ENCODE peak calls at places on chromosome 2, in six cellular contexts. L is sigmoid colon, H is IMR-90, O is upper lobe of left lung, M is Caco-2, A is left lung. Y is an unnamed sample.

GRCh38 chr2:157107877-157108276 is 149.6 kb upstream of the GALNT5 start:
- DNase-seq in L (no peak), H (peak; percentile 66), O (no peak), M (no peak), A (no peak), Y (no peak)

GRCh38 chr2:127007652-127008051 is 99.3 kb downstream of the BIN1 start:
- DNase-seq in L (no peak), H (peak; percentile 87), O (no peak), M (no peak), A (no peak), Y (no peak)

GRCh38 chr2:10079931-10080535 is at the start of gene CYS1:
- DNase-seq in L (no peak), H (no peak), O (peak; percentile 88), M (peak; percentile 73), A (peak; percentile 81), Y (peak; percentile 94)

GRCh38 chr2:200966770-200967169 is 3.3 kb upstream of the ORC2 start:
- DNase-seq in L (no peak), H (peak; percentile 83), O (no peak), M (no peak), A (no peak), Y (no peak)

GRCh38 chr2:78351208-78351607 is 674.3 kb upstream of the REG3G start:
- DNase-seq in L (no peak), H (no peak), O (no peak), M (no peak), A (no peak), Y (no peak)

GRCh38 chr2:55232863-55233657 is 572 bp downstream of the RPS27A start:
- DNase-seq in L (peak; percentile 75), H (peak; percentile 21), O (peak; percentile 88), M (peak; percentile 41), A (peak; percentile 83), Y (peak; percentile 32)

GRCh38 chr2:215356334-215356947 is 44.6 kb downstream of the ATIC start:
- DNase-seq in L (no peak), H (no peak), O (no peak), M (no peak), A (no peak), Y (no peak)

GRCh38 chr2:28225472-28225915 is 167.2 kb upstream of the FOSL2 start:
- DNase-seq in L (no peak), H (no peak), O (no peak), M (no peak), A (no peak), Y (no peak)

GRCh38 chr2:216242365-216242764 is 129.9 kb downstream of the MARCHF4 start:
- DNase-seq in L (peak; percentile 78), H (no peak), O (no peak), M (no peak), A (no peak), Y (peak; percentile 52)

GRCh38 chr2:225137971-225138370 is 95.7 kb upstream of the DOCK10 start:
- DNase-seq in L (no peak), H (peak; percentile 40), O (no peak), M (no peak), A (no peak), Y (no peak)
- H3K4me3 ChIP-seq in L (no peak overlapping the region), H (no peak overlapping the region), O (no peak overlapping the region), M (no peak overlapping the region), A (no peak overlapping the region), Y (no peak overlapping the region)

GRCh38 chr2:162069200-162069910 is 4.7 kb downstream of the DPP4 start:
- DNase-seq in L (no peak), H (peak; percentile 21), O (no peak), M (no peak), A (no peak), Y (no peak)
- H3K36me3 ChIP-seq in L (no peaks in the 10 kb centered on the region), H (peaks cover 2% of the 10 kb centered on the region), O (no peaks in the 10 kb centered on the region), M (no peaks in the 10 kb centered on the region), A (no peaks in the 10 kb centered on the region), Y (no peaks in the 10 kb centered on the region)

GRCh38 chr2:17539596-17539992 is 902 bp upstream of the VSNL1 start:
- DNase-seq in L (peak; percentile 66), H (no peak), O (no peak), M (peak; percentile 13), A (no peak), Y (peak; percentile 39)
- H3K27me3 ChIP-seq in L (no peaks in the 10 kb centered on the region), H (peaks cover 31% of the 10 kb centered on the region), O (peaks cover 3% of the 10 kb centered on the region), M (no peaks in the 10 kb centered on the region), A (peaks cover 20% of the 10 kb centered on the region), Y (peaks cover 5% of the 10 kb centered on the region)

GRCh38 chr2:172038121-172038520 is 38.4 kb downstream of the METAP1D start:
- DNase-seq in L (no peak), H (peak; percentile 38), O (no peak), M (no peak), A (no peak), Y (no peak)
- H3K4me3 ChIP-seq in L (no peak overlapping the region), H (no peak overlapping the region), O (no peak overlapping the region), M (no peak overlapping the region), A (no peak overlapping the region), Y (no peak overlapping the region)

GRCh38 chr2:74087696-74088095 is 60.0 kb downstream of the BOLA3 start:
- DNase-seq in L (no peak), H (no peak), O (peak; percentile 53), M (no peak), A (no peak), Y (no peak)
- H3K36me3 ChIP-seq in L (peaks cover 7% of the 10 kb centered on the region), H (peaks cover 45% of the 10 kb centered on the region), O (peaks cover 55% of the 10 kb centered on the region), M (peaks cover 3% of the 10 kb centered on the region), A (no peaks in the 10 kb centered on the region), Y (peaks cover 3% of the 10 kb centered on the region)

GRCh38 chr2:199469514-199470360 is 12.0 kb upstream of the SATB2 start:
- DNase-seq in L (no peak), H (no peak), O (peak; percentile 31), M (no peak), A (no peak), Y (peak; percentile 65)

GRCh38 chr2:199468561-199469513 is 11.1 kb upstream of the SATB2 start:
- DNase-seq in L (peak; percentile 62), H (no peak), O (peak; percentile 72), M (no peak), A (peak; percentile 75), Y (peak; percentile 86)

GRCh38 chr2:199470361-199470671 is 12.6 kb upstream of the SATB2 start:
- DNase-seq in L (no peak), H (no peak), O (no peak), M (no peak), A (no peak), Y (peak; percentile 36)

GRCh38 chr2:199471443-199472057 is 13.8 kb upstream of the SATB2 start:
- DNase-seq in L (no peak), H (peak; percentile 45), O (peak; percentile 93), M (peak; percentile 84), A (peak; percentile 91), Y (peak; percentile 93)

GRCh38 chr2:199470672-199471442 is 13.1 kb upstream of the SATB2 start:
- DNase-seq in L (no peak), H (no peak), O (peak; percentile 46), M (no peak), A (no peak), Y (peak; percentile 74)
- H3K27me3 ChIP-seq in L (peaks cover 73% of the 10 kb centered on the region), H (peaks cover 72% of the 10 kb centered on the region), O (peaks cover 17% of the 10 kb centered on the region), M (no peaks in the 10 kb centered on the region), A (peaks cover 92% of the 10 kb centered on the region), Y (peaks cover 70% of the 10 kb centered on the region)

DNA sequence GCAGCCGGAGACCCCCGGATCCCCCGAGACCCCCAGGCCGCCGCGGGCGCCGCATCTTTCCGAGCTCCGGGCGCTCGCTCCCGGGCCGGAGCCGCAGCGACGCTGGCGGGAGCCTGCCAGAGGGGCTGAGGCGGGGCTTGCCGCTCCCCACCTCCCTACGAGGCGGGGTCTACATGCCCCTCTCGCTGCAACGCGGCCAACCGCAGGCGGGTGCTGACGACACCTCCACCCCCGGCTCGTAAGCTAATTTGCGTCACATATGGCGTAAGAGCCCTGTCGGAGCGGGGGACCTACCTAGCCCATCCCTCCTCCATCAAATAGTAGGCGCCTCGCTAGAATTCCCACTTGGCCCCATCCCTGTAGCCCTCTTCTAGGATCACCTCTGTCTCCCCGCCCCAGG is at the start of gene PTPRN:
- DNase-seq in L (no peak), H (peak; percentile 87), O (peak; percentile 76), M (no peak), A (peak; percentile 69), Y (peak; percentile 97)
- H3K4me3 ChIP-seq in L (no peak within 1 kb of the TSS), H (peak within 1 kb of the TSS; percentile 59), O (no peak within 1 kb of the TSS), M (no peak within 1 kb of the TSS), A (no peak within 1 kb of the TSS), Y (peak within 1 kb of the TSS; percentile 53)

Y was measured in H7.